ENCODE peak calls at places on chromosomes 5 and 9, in six cellular contexts. One of them, this sample, is unnamed. For H3K4me1, the result is how much of the 10 kb centered on the place peaks cover.

GRCh38 chr9:71509054-71509453 is 259.3 kb downstream of the CEMIP2 start:
- DNase-seq in heart right ventricle: no peak
- DNase-seq in GM23248: peak
- DNase-seq in tibial artery: no peak
- DNase-seq in fibroblast of lung: no peak
- DNase-seq in Peyer's patch: no peak
- DNase-seq in this sample: no peak

GRCh38 chr5:138975098-138975847 is 100.1 kb upstream of the LRRTM2 start:
- DNase-seq in Peyer's patch: peak
- DNase-seq in GM23248: peak
- DNase-seq in tibial artery: peak
- DNase-seq in fibroblast of lung: peak
- DNase-seq in heart right ventricle: peak
- DNase-seq in this sample: no peak

GRCh38 chr5:132257131-132258101 is at the start of gene PDLIM4:
- DNase-seq in GM23248: peak
- DNase-seq in Peyer's patch: peak
- DNase-seq in heart right ventricle: peak
- DNase-seq in tibial artery: no peak
- DNase-seq in fibroblast of lung: peak
- DNase-seq in this sample: peak

GRCh38 chr5:54558362-54558761 is 40.8 kb downstream of the SNX18 start:
- DNase-seq in Peyer's patch: no peak
- DNase-seq in GM23248: no peak
- DNase-seq in heart right ventricle: no peak
- DNase-seq in fibroblast of lung: peak
- DNase-seq in tibial artery: no peak
- DNase-seq in this sample: no peak

GRCh38 chr9:88425538-88425950 is 37.3 kb downstream of the SPIN1 start:
- DNase-seq in tibial artery: no peak
- DNase-seq in fibroblast of lung: peak
- DNase-seq in Peyer's patch: no peak
- DNase-seq in heart right ventricle: no peak
- DNase-seq in GM23248: peak
- DNase-seq in this sample: no peak

GRCh38 chr5:35134278-35135030 is 86.7 kb upstream of the AGXT2 start:
- DNase-seq in tibial artery: no peak
- DNase-seq in fibroblast of lung: no peak
- DNase-seq in heart right ventricle: no peak
- DNase-seq in Peyer's patch: no peak
- DNase-seq in GM23248: peak
- DNase-seq in this sample: no peak

GRCh38 chr5:6464441-6464840 is 15.8 kb downstream of the UBE2QL1 start:
- DNase-seq in heart right ventricle: no peak
- DNase-seq in fibroblast of lung: no peak
- DNase-seq in Peyer's patch: no peak
- DNase-seq in tibial artery: no peak
- DNase-seq in GM23248: no peak
- DNase-seq in this sample: no peak

GRCh38 chr5:123120197-123120596 is 31.2 kb downstream of the PRDM6 start:
- DNase-seq in fibroblast of lung: no peak
- DNase-seq in GM23248: peak
- DNase-seq in heart right ventricle: no peak
- DNase-seq in Peyer's patch: no peak
- DNase-seq in tibial artery: no peak
- DNase-seq in this sample: no peak

GRCh38 chr9:93952784-93953491 is 2.2 kb downstream of the BARX1 start:
- DNase-seq in GM23248: no peak
- DNase-seq in tibial artery: no peak
- DNase-seq in heart right ventricle: no peak
- DNase-seq in fibroblast of lung: no peak
- DNase-seq in Peyer's patch: no peak
- DNase-seq in this sample: peak

GRCh38 chr5:72600401-72600981 is 93.3 kb upstream of the ZNF366 start:
- DNase-seq in Peyer's patch: no peak
- DNase-seq in heart right ventricle: no peak
- DNase-seq in GM23248: peak
- DNase-seq in tibial artery: no peak
- DNase-seq in fibroblast of lung: peak
- DNase-seq in this sample: no peak

DNA sequence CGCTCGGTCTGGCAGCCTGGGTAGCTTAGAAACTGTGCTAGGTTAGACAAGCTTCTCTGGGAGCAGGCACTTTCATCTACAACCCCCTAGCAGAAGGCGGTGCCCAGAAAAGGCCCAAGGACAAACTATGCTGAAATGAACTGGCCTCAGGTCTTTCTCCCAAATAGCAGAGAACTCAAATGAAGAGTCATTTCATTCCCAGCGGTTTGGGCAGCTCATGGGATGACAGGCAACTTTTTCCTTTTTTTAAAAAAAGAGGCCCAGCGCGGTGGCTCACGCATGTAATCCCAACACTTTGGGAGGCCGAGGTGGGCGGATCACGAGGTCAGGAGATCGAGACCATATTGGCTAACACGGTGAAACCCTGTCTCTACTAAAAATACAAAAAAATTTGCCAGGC is 2.5 kb downstream of the RAPGEF1 start:
- DNase-seq in GM23248: no peak
- DNase-seq in Peyer's patch: no peak
- DNase-seq in tibial artery: no peak
- DNase-seq in heart right ventricle: no peak
- DNase-seq in fibroblast of lung: no peak
- DNase-seq in this sample: no peak
- H3K4me3 ChIP-seq in GM23248: no peak
- H3K4me3 ChIP-seq in Peyer's patch: no peak
- H3K4me3 ChIP-seq in tibial artery: no peak
- H3K4me3 ChIP-seq in heart right ventricle: no peak
- H3K4me3 ChIP-seq in fibroblast of lung: no peak
- H3K4me3 ChIP-seq in this sample: no peak

DNA sequence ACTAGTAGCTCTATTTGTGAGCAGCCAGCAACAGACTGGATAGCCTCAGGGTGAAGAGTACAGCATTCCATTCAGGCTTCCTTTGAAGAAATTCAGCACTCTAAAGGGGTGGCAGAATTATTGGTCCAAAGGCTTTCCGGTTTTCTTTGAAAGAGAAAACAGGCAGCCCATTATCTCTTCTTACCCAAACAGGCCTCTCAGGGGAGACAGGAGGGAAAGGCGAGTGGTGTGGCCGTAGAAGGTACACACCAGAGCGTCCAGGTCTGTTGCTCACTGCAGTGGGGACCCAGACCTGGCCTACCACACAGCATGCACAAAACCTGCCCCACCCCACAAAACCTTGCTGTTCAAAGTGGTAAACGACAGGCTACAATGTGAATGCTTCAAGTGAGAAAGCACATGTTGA is 83.3 kb downstream of the ZNF608 start:
- DNase-seq in Peyer's patch: no peak
- DNase-seq in heart right ventricle: no peak
- DNase-seq in fibroblast of lung: no peak
- DNase-seq in tibial artery: no peak
- DNase-seq in GM23248: peak
- DNase-seq in this sample: no peak
- H3K4me1 ChIP-seq in Peyer's patch: half or more
- H3K4me1 ChIP-seq in heart right ventricle: under half
- H3K4me1 ChIP-seq in fibroblast of lung: under half
- H3K4me1 ChIP-seq in tibial artery: under half
- H3K4me1 ChIP-seq in GM23248: half or more
- H3K4me1 ChIP-seq in this sample: half or more

GRCh38 chr9:111039203-111039907 is 1.1 kb upstream of the LPAR1 start:
- DNase-seq in Peyer's patch: peak
- DNase-seq in GM23248: no peak
- DNase-seq in tibial artery: no peak
- DNase-seq in heart right ventricle: no peak
- DNase-seq in fibroblast of lung: no peak
- DNase-seq in this sample: peak

GRCh38 chr9:111037744-111038335 is 430 bp downstream of the LPAR1 start:
- DNase-seq in heart right ventricle: peak
- DNase-seq in tibial artery: peak
- DNase-seq in GM23248: peak
- DNase-seq in fibroblast of lung: peak
- DNase-seq in Peyer's patch: peak
- DNase-seq in this sample: peak

GRCh38 chr9:111040494-111040893 is 2.2 kb upstream of the LPAR1 start:
- DNase-seq in fibroblast of lung: no peak
- DNase-seq in heart right ventricle: no peak
- DNase-seq in tibial artery: no peak
- DNase-seq in GM23248: no peak
- DNase-seq in Peyer's patch: no peak
- DNase-seq in this sample: no peak

GRCh38 chr9:111036946-111037743 is 1.1 kb downstream of the LPAR1 start:
- DNase-seq in Peyer's patch: no peak
- DNase-seq in heart right ventricle: no peak
- DNase-seq in GM23248: peak
- DNase-seq in tibial artery: peak
- DNase-seq in fibroblast of lung: peak
- DNase-seq in this sample: no peak

GRCh38 chr9:111038336-111039202 is at the start of gene LPAR1:
- DNase-seq in tibial artery: peak
- DNase-seq in fibroblast of lung: peak
- DNase-seq in Peyer's patch: peak
- DNase-seq in GM23248: peak
- DNase-seq in heart right ventricle: peak
- DNase-seq in this sample: peak
- H3K4me3 ChIP-seq in tibial artery: peak
- H3K4me3 ChIP-seq in fibroblast of lung: peak
- H3K4me3 ChIP-seq in Peyer's patch: peak
- H3K4me3 ChIP-seq in GM23248: peak
- H3K4me3 ChIP-seq in heart right ventricle: peak
- H3K4me3 ChIP-seq in this sample: peak

GRCh38 chr9:130176760-130177159 is 4.6 kb downstream of the NCS1 start:
- DNase-seq in fibroblast of lung: no peak
- DNase-seq in Peyer's patch: no peak
- DNase-seq in heart right ventricle: no peak
- DNase-seq in GM23248: no peak
- DNase-seq in tibial artery: no peak
- DNase-seq in this sample: no peak
- H3K4me1 ChIP-seq in fibroblast of lung: under half
- H3K4me1 ChIP-seq in Peyer's patch: under half
- H3K4me1 ChIP-seq in heart right ventricle: under half
- H3K4me1 ChIP-seq in GM23248: under half
- H3K4me1 ChIP-seq in tibial artery: half or more
- H3K4me1 ChIP-seq in this sample: under half

DNA sequence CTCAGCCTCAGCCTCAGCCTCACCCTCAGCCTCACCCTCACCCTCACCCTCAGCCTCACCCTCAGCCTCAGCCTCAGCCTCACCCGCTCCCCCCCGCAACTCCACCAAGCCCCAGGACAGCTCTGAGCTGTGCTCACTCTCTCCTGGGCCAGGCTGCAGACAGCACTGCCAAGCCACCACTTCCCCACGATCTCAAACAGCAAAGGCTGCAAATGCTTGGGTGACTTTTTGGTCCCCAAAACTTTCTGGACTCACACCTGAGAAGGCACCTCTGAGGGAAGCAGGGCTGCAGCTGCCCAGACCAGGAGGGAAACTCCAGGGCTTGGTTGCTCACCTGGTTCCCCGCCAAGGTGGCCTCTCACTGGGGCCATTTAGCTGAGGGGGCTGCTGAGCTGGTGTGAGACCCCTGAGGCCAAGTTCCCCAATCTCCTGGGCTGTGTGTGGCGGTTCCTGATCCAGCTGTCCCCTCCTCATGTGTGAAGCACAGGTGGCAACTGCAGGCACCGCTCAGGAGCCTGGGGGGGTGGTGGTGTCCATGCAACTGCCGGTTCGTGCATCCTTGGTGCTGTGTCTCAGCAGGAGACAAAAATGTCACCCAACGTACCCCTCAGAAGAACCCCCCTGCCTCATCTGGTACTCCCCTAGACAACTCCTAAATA is 17.8 kb downstream of the MRPL36 start:
- DNase-seq in GM23248: no peak
- DNase-seq in heart right ventricle: no peak
- DNase-seq in tibial artery: no peak
- DNase-seq in Peyer's patch: peak
- DNase-seq in fibroblast of lung: no peak
- DNase-seq in this sample: no peak
- H3K4me3 ChIP-seq in GM23248: no peak
- H3K4me3 ChIP-seq in heart right ventricle: no peak
- H3K4me3 ChIP-seq in tibial artery: no peak
- H3K4me3 ChIP-seq in Peyer's patch: no peak
- H3K4me3 ChIP-seq in fibroblast of lung: no peak
- H3K4me3 ChIP-seq in this sample: no peak

DNA sequence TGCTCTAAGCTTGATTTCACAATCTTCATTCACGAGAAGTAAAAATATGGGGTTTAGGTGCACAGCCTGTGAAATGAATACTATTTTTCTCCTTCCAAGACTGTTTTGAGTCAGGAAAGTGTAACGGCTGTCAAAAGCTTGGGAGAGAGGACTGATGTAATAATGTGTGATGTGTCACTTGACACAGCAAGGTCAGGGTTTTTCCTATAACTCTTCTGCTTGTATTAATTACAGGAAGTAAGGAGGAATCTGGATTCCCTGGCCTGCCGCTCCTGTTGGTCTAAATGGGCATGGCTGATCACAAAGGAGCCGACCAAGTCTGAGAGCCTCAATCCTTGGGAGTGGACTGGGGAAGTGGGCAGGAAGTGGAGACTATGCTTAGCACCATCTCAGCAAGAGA is 16.7 kb upstream of the SLC28A3 start:
- DNase-seq in fibroblast of lung: no peak
- DNase-seq in heart right ventricle: no peak
- DNase-seq in tibial artery: no peak
- DNase-seq in Peyer's patch: no peak
- DNase-seq in GM23248: peak
- DNase-seq in this sample: no peak
- H3K4me1 ChIP-seq in fibroblast of lung: under half
- H3K4me1 ChIP-seq in heart right ventricle: under half
- H3K4me1 ChIP-seq in tibial artery: under half
- H3K4me1 ChIP-seq in Peyer's patch: under half
- H3K4me1 ChIP-seq in GM23248: under half
- H3K4me1 ChIP-seq in this sample: under half

GRCh38 chr5:157348049-157348400 is 82.1 kb downstream of the CYFIP2 start:
- DNase-seq in GM23248: no peak
- DNase-seq in tibial artery: no peak
- DNase-seq in fibroblast of lung: no peak
- DNase-seq in Peyer's patch: no peak
- DNase-seq in heart right ventricle: no peak
- DNase-seq in this sample: no peak

GRCh38 chr5:157343842-157344790 is 78.2 kb downstream of the CYFIP2 start:
- DNase-seq in tibial artery: no peak
- DNase-seq in Peyer's patch: no peak
- DNase-seq in fibroblast of lung: no peak
- DNase-seq in GM23248: peak
- DNase-seq in heart right ventricle: no peak
- DNase-seq in this sample: no peak

GRCh38 chr5:157345067-157345466 is 79.1 kb downstream of the CYFIP2 start:
- DNase-seq in heart right ventricle: no peak
- DNase-seq in Peyer's patch: no peak
- DNase-seq in GM23248: no peak
- DNase-seq in fibroblast of lung: no peak
- DNase-seq in tibial artery: no peak
- DNase-seq in this sample: no peak

GRCh38 chr5:157345485-157345884 is 79.6 kb downstream of the CYFIP2 start:
- DNase-seq in Peyer's patch: no peak
- DNase-seq in heart right ventricle: no peak
- DNase-seq in fibroblast of lung: no peak
- DNase-seq in tibial artery: no peak
- DNase-seq in GM23248: no peak
- DNase-seq in this sample: no peak

GRCh38 chr5:157347301-157348048 is 81.6 kb downstream of the CYFIP2 start:
- DNase-seq in Peyer's patch: peak
- DNase-seq in fibroblast of lung: no peak
- DNase-seq in heart right ventricle: no peak
- DNase-seq in GM23248: no peak
- DNase-seq in tibial artery: no peak
- DNase-seq in this sample: no peak
- H3K4me3 ChIP-seq in Peyer's patch: no peak
- H3K4me3 ChIP-seq in fibroblast of lung: no peak
- H3K4me3 ChIP-seq in heart right ventricle: no peak
- H3K4me3 ChIP-seq in GM23248: no peak
- H3K4me3 ChIP-seq in tibial artery: no peak
- H3K4me3 ChIP-seq in this sample: no peak

GRCh38 chr9:105258225-105258737 is 13.8 kb downstream of the SLC44A1 start:
- DNase-seq in heart right ventricle: no peak
- DNase-seq in tibial artery: no peak
- DNase-seq in fibroblast of lung: no peak
- DNase-seq in Peyer's patch: no peak
- DNase-seq in GM23248: no peak
- DNase-seq in this sample: no peak
- H3K4me1 ChIP-seq in heart right ventricle: under half
- H3K4me1 ChIP-seq in tibial artery: under half
- H3K4me1 ChIP-seq in fibroblast of lung: under half
- H3K4me1 ChIP-seq in Peyer's patch: under half
- H3K4me1 ChIP-seq in GM23248: under half
- H3K4me1 ChIP-seq in this sample: under half